ENCODE peak calls at places on chromosomes 4 and X, in nine cellular contexts. One of them, this sample, is unnamed.

GRCh38 chrX:133374874-133375387 is 40.4 kb downstream of the GPC4 start:
- DNase-seq in heart right ventricle: no peak
- DNase-seq in CD4-positive, alpha-beta memory T cell: no peak
- DNase-seq in AG10803: no peak
- DNase-seq in MG63: no peak
- DNase-seq in A549: no peak
- DNase-seq in lower lobe of right lung: no peak
- DNase-seq in right lobe of liver: no peak
- DNase-seq in cardiac fibroblast: no peak
- DNase-seq in this sample: no peak

GRCh38 chr4:17094811-17095210 is 196.4 kb upstream of the LDB2 start:
- DNase-seq in MG63: peak; percentile 38
- DNase-seq in A549: no peak
- DNase-seq in cardiac fibroblast: no peak
- DNase-seq in lower lobe of right lung: no peak
- DNase-seq in heart right ventricle: no peak
- DNase-seq in CD4-positive, alpha-beta memory T cell: no peak
- DNase-seq in right lobe of liver: no peak
- DNase-seq in AG10803: peak; percentile 34
- DNase-seq in this sample: no peak

GRCh38 chr4:147362868-147363440 is 117.9 kb upstream of the EDNRA start:
- DNase-seq in cardiac fibroblast: peak; percentile 78
- DNase-seq in right lobe of liver: peak; percentile 54
- DNase-seq in CD4-positive, alpha-beta memory T cell: no peak
- DNase-seq in AG10803: peak; percentile 53
- DNase-seq in lower lobe of right lung: peak; percentile 61
- DNase-seq in heart right ventricle: peak; percentile 84
- DNase-seq in MG63: no peak
- DNase-seq in A549: no peak
- DNase-seq in this sample: peak; percentile 95

GRCh38 chrX:83892433-83892832 is 31.5 kb downstream of the CYLC1 start:
- DNase-seq in AG10803: no peak
- DNase-seq in lower lobe of right lung: no peak
- DNase-seq in right lobe of liver: no peak
- DNase-seq in cardiac fibroblast: no peak
- DNase-seq in A549: no peak
- DNase-seq in MG63: no peak
- DNase-seq in heart right ventricle: no peak
- DNase-seq in CD4-positive, alpha-beta memory T cell: no peak
- DNase-seq in this sample: no peak

GRCh38 chrX:96770315-96770714 is 85.7 kb downstream of the DIAPH2 start:
- DNase-seq in CD4-positive, alpha-beta memory T cell: no peak
- DNase-seq in heart right ventricle: no peak
- DNase-seq in right lobe of liver: no peak
- DNase-seq in AG10803: peak; percentile 20
- DNase-seq in cardiac fibroblast: peak; percentile 34
- DNase-seq in lower lobe of right lung: no peak
- DNase-seq in MG63: no peak
- DNase-seq in A549: peak; percentile 7
- DNase-seq in this sample: no peak

GRCh38 chr4:127660486-127660885 is 27.7 kb downstream of the INTU start:
- DNase-seq in lower lobe of right lung: no peak
- DNase-seq in CD4-positive, alpha-beta memory T cell: no peak
- DNase-seq in right lobe of liver: no peak
- DNase-seq in MG63: no peak
- DNase-seq in AG10803: no peak
- DNase-seq in heart right ventricle: no peak
- DNase-seq in A549: no peak
- DNase-seq in cardiac fibroblast: no peak
- DNase-seq in this sample: no peak

GRCh38 chr4:156778606-156779005 is 193.0 kb downstream of the PDGFC start:
- DNase-seq in right lobe of liver: no peak
- DNase-seq in AG10803: peak; percentile 93
- DNase-seq in lower lobe of right lung: no peak
- DNase-seq in heart right ventricle: no peak
- DNase-seq in cardiac fibroblast: peak; percentile 85
- DNase-seq in MG63: no peak
- DNase-seq in CD4-positive, alpha-beta memory T cell: no peak
- DNase-seq in A549: no peak
- DNase-seq in this sample: no peak

GRCh38 chrX:100647739-100648138 is 3.7 kb downstream of the SRPX2 start:
- DNase-seq in AG10803: peak; percentile 49
- DNase-seq in heart right ventricle: no peak
- DNase-seq in A549: no peak
- DNase-seq in MG63: no peak
- DNase-seq in cardiac fibroblast: no peak
- DNase-seq in right lobe of liver: no peak
- DNase-seq in lower lobe of right lung: no peak
- DNase-seq in CD4-positive, alpha-beta memory T cell: no peak
- DNase-seq in this sample: no peak

GRCh38 chr4:151226004-151226932 is 50.7 kb upstream of the PRSS48 start:
- DNase-seq in lower lobe of right lung: no peak
- DNase-seq in heart right ventricle: no peak
- DNase-seq in A549: peak; percentile 6
- DNase-seq in AG10803: peak; percentile 84
- DNase-seq in cardiac fibroblast: peak; percentile 93
- DNase-seq in MG63: no peak
- DNase-seq in CD4-positive, alpha-beta memory T cell: no peak
- DNase-seq in right lobe of liver: no peak
- DNase-seq in this sample: peak; percentile 69

GRCh38 chr4:150072906-150073714 is 5.1 kb upstream of the DCLK2 start:
- DNase-seq in CD4-positive, alpha-beta memory T cell: no peak
- DNase-seq in heart right ventricle: no peak
- DNase-seq in lower lobe of right lung: no peak
- DNase-seq in right lobe of liver: no peak
- DNase-seq in AG10803: peak; percentile 98
- DNase-seq in MG63: peak; percentile 6
- DNase-seq in A549: peak; percentile 14
- DNase-seq in cardiac fibroblast: peak; percentile 96
- DNase-seq in this sample: peak; percentile 86

GRCh38 chr4:92305148-92305877 is 1.5 kb downstream of the GRID2 start:
- DNase-seq in A549: peak; percentile 10
- DNase-seq in AG10803: peak; percentile 7
- DNase-seq in lower lobe of right lung: peak; percentile 52
- DNase-seq in MG63: peak; percentile 49
- DNase-seq in heart right ventricle: peak; percentile 17
- DNase-seq in CD4-positive, alpha-beta memory T cell: no peak
- DNase-seq in cardiac fibroblast: peak; percentile 37
- DNase-seq in right lobe of liver: no peak
- DNase-seq in this sample: peak; percentile 20

GRCh38 chr4:92305878-92306520 is 2.2 kb downstream of the GRID2 start:
- DNase-seq in right lobe of liver: no peak
- DNase-seq in AG10803: no peak
- DNase-seq in MG63: no peak
- DNase-seq in CD4-positive, alpha-beta memory T cell: no peak
- DNase-seq in lower lobe of right lung: no peak
- DNase-seq in A549: no peak
- DNase-seq in cardiac fibroblast: no peak
- DNase-seq in heart right ventricle: no peak
- DNase-seq in this sample: no peak

GRCh38 chr4:92307886-92308285 is 4.1 kb downstream of the GRID2 start:
- DNase-seq in AG10803: no peak
- DNase-seq in MG63: no peak
- DNase-seq in heart right ventricle: no peak
- DNase-seq in A549: no peak
- DNase-seq in cardiac fibroblast: no peak
- DNase-seq in lower lobe of right lung: no peak
- DNase-seq in CD4-positive, alpha-beta memory T cell: no peak
- DNase-seq in right lobe of liver: no peak
- DNase-seq in this sample: no peak

GRCh38 chr4:92304636-92305035 is 870 bp downstream of the GRID2 start:
- DNase-seq in lower lobe of right lung: no peak
- DNase-seq in A549: no peak
- DNase-seq in right lobe of liver: no peak
- DNase-seq in heart right ventricle: no peak
- DNase-seq in AG10803: no peak
- DNase-seq in cardiac fibroblast: peak; percentile 2
- DNase-seq in CD4-positive, alpha-beta memory T cell: no peak
- DNase-seq in MG63: no peak
- DNase-seq in this sample: no peak

DNA sequence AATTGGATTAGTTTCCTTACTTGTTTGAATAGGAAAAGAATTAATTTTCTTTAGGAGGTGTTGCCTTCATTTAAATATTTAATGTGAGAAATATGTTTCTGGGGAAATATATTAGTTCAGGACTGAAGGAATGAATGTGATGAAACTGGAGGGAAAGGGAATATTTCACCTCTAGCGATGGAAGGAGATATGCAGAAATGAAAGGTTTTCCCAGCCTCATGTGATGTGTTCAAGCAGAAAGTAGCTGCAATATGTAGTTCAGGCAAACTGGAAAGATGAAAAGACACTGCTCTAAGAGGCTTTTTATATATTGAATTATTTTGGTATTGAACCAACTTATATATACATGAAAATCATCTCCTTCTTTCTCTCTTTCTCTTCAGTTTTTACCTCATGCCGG is 3.4 kb downstream of the GRID2 start:
- DNase-seq in lower lobe of right lung: no peak
- DNase-seq in cardiac fibroblast: no peak
- DNase-seq in MG63: no peak
- DNase-seq in AG10803: no peak
- DNase-seq in right lobe of liver: no peak
- DNase-seq in heart right ventricle: no peak
- DNase-seq in CD4-positive, alpha-beta memory T cell: no peak
- DNase-seq in A549: no peak
- DNase-seq in this sample: no peak
- H3K4me3 ChIP-seq in lower lobe of right lung: no peak overlapping the region
- H3K4me3 ChIP-seq in cardiac fibroblast: no peak overlapping the region
- H3K4me3 ChIP-seq in MG63: no peak overlapping the region
- H3K4me3 ChIP-seq in AG10803: no peak overlapping the region
- H3K4me3 ChIP-seq in right lobe of liver: no peak overlapping the region
- H3K4me3 ChIP-seq in heart right ventricle: no peak overlapping the region
- H3K4me3 ChIP-seq in CD4-positive, alpha-beta memory T cell: no peak overlapping the region
- H3K4me3 ChIP-seq in A549: no peak overlapping the region
- H3K4me3 ChIP-seq in this sample: no peak overlapping the region

GRCh38 chr4:171532968-171533367 is 280.2 kb upstream of the GALNTL6 start:
- DNase-seq in CD4-positive, alpha-beta memory T cell: no peak
- DNase-seq in A549: no peak
- DNase-seq in AG10803: no peak
- DNase-seq in MG63: no peak
- DNase-seq in lower lobe of right lung: no peak
- DNase-seq in right lobe of liver: no peak
- DNase-seq in heart right ventricle: no peak
- DNase-seq in cardiac fibroblast: no peak
- DNase-seq in this sample: no peak
- H3K4me3 ChIP-seq in CD4-positive, alpha-beta memory T cell: no peak overlapping the region
- H3K4me3 ChIP-seq in A549: no peak overlapping the region
- H3K4me3 ChIP-seq in AG10803: no peak overlapping the region
- H3K4me3 ChIP-seq in MG63: no peak overlapping the region
- H3K4me3 ChIP-seq in lower lobe of right lung: no peak overlapping the region
- H3K4me3 ChIP-seq in right lobe of liver: no peak overlapping the region
- H3K4me3 ChIP-seq in heart right ventricle: no peak overlapping the region
- H3K4me3 ChIP-seq in cardiac fibroblast: no peak overlapping the region
- H3K4me3 ChIP-seq in this sample: no peak overlapping the region

GRCh38 chr4:44916406-44916805 is 190.1 kb upstream of the GNPDA2 start:
- DNase-seq in MG63: no peak
- DNase-seq in A549: no peak
- DNase-seq in lower lobe of right lung: no peak
- DNase-seq in right lobe of liver: no peak
- DNase-seq in AG10803: peak; percentile 0
- DNase-seq in heart right ventricle: no peak
- DNase-seq in CD4-positive, alpha-beta memory T cell: no peak
- DNase-seq in cardiac fibroblast: peak; percentile 27
- DNase-seq in this sample: no peak
- H3K4me3 ChIP-seq in MG63: peak overlapping the region; percentile 52
- H3K4me3 ChIP-seq in A549: no peak overlapping the region
- H3K4me3 ChIP-seq in lower lobe of right lung: peak overlapping the region; percentile 17
- H3K4me3 ChIP-seq in right lobe of liver: no peak overlapping the region
- H3K4me3 ChIP-seq in AG10803: no peak overlapping the region
- H3K4me3 ChIP-seq in heart right ventricle: no peak overlapping the region
- H3K4me3 ChIP-seq in CD4-positive, alpha-beta memory T cell: no peak overlapping the region
- H3K4me3 ChIP-seq in cardiac fibroblast: peak overlapping the region; percentile 2
- H3K4me3 ChIP-seq in this sample: no peak overlapping the region

GRCh38 chr4:25146076-25146475 is 14.2 kb downstream of the SEPSECS start:
- DNase-seq in MG63: no peak
- DNase-seq in AG10803: no peak
- DNase-seq in CD4-positive, alpha-beta memory T cell: no peak
- DNase-seq in cardiac fibroblast: no peak
- DNase-seq in A549: no peak
- DNase-seq in heart right ventricle: no peak
- DNase-seq in right lobe of liver: no peak
- DNase-seq in lower lobe of right lung: no peak
- DNase-seq in this sample: no peak

GRCh38 chr4:25144870-25145481 is 15.3 kb downstream of the SEPSECS start:
- DNase-seq in CD4-positive, alpha-beta memory T cell: no peak
- DNase-seq in right lobe of liver: no peak
- DNase-seq in AG10803: peak; percentile 32
- DNase-seq in MG63: no peak
- DNase-seq in A549: peak; percentile 28
- DNase-seq in cardiac fibroblast: peak; percentile 63
- DNase-seq in heart right ventricle: no peak
- DNase-seq in lower lobe of right lung: no peak
- DNase-seq in this sample: no peak

GRCh38 chr4:25141592-25141991 is 18.7 kb downstream of the SEPSECS start:
- DNase-seq in AG10803: no peak
- DNase-seq in lower lobe of right lung: no peak
- DNase-seq in right lobe of liver: no peak
- DNase-seq in MG63: no peak
- DNase-seq in heart right ventricle: no peak
- DNase-seq in CD4-positive, alpha-beta memory T cell: no peak
- DNase-seq in cardiac fibroblast: no peak
- DNase-seq in A549: no peak
- DNase-seq in this sample: no peak

GRCh38 chr4:25142468-25142867 is 17.8 kb downstream of the SEPSECS start:
- DNase-seq in heart right ventricle: no peak
- DNase-seq in CD4-positive, alpha-beta memory T cell: no peak
- DNase-seq in right lobe of liver: no peak
- DNase-seq in AG10803: no peak
- DNase-seq in MG63: no peak
- DNase-seq in cardiac fibroblast: no peak
- DNase-seq in lower lobe of right lung: no peak
- DNase-seq in A549: no peak
- DNase-seq in this sample: no peak
- H3K4me3 ChIP-seq in heart right ventricle: no peak overlapping the region
- H3K4me3 ChIP-seq in CD4-positive, alpha-beta memory T cell: no peak overlapping the region
- H3K4me3 ChIP-seq in right lobe of liver: no peak overlapping the region
- H3K4me3 ChIP-seq in AG10803: no peak overlapping the region
- H3K4me3 ChIP-seq in MG63: no peak overlapping the region
- H3K4me3 ChIP-seq in cardiac fibroblast: no peak overlapping the region
- H3K4me3 ChIP-seq in lower lobe of right lung: no peak overlapping the region
- H3K4me3 ChIP-seq in A549: no peak overlapping the region
- H3K4me3 ChIP-seq in this sample: no peak overlapping the region